ENCODE peak calls at places on chromosomes 4 and X, in four cellular contexts. One of them, this sample, is unnamed.

GRCh38 chrX:15834827-15835595 is 19.6 kb downstream of the AP1S2 start:
- DNase-seq in mesenchymal stem cell: no peak
- DNase-seq in OCI-LY7: no peak
- DNase-seq in GM23338: no peak
- DNase-seq in this sample: peak

GRCh38 chr4:153781717-153782416 is 7.0 kb downstream of the SFRP2 start:
- DNase-seq in mesenchymal stem cell: no peak
- DNase-seq in OCI-LY7: no peak
- DNase-seq in GM23338: peak
- DNase-seq in this sample: no peak

GRCh38 chr4:72569719-72570235 is 756 bp upstream of the ADAMTS3 start:
- DNase-seq in mesenchymal stem cell: peak
- DNase-seq in OCI-LY7: no peak
- DNase-seq in GM23338: no peak
- DNase-seq in this sample: no peak

GRCh38 chrX:154517101-154517781 is 1.2 kb upstream of the FAM3A start:
- DNase-seq in mesenchymal stem cell: peak
- DNase-seq in OCI-LY7: no peak
- DNase-seq in GM23338: peak
- DNase-seq in this sample: peak

GRCh38 chr4:53026233-53026632 is 164.1 kb downstream of the RASL11B start:
- DNase-seq in mesenchymal stem cell: no peak
- DNase-seq in OCI-LY7: no peak
- DNase-seq in GM23338: no peak
- DNase-seq in this sample: no peak

GRCh38 chrX:119758682-119759332 is 419 bp downstream of the SOWAHD start:
- DNase-seq in mesenchymal stem cell: peak
- DNase-seq in OCI-LY7: no peak
- DNase-seq in GM23338: peak
- DNase-seq in this sample: peak

GRCh38 chr4:123613586-123614344 is 217.2 kb downstream of the SPRY1 start:
- DNase-seq in mesenchymal stem cell: peak
- DNase-seq in OCI-LY7: no peak
- DNase-seq in GM23338: no peak
- DNase-seq in this sample: no peak

GRCh38 chrX:5829469-5829868 is 399.2 kb downstream of the NLGN4X start:
- DNase-seq in mesenchymal stem cell: no peak
- DNase-seq in OCI-LY7: no peak
- DNase-seq in GM23338: no peak
- DNase-seq in this sample: no peak

GRCh38 chr4:175453456-175453855 is 358.6 kb downstream of the GPM6A start:
- DNase-seq in mesenchymal stem cell: peak
- DNase-seq in OCI-LY7: no peak
- DNase-seq in GM23338: no peak
- DNase-seq in this sample: no peak

GRCh38 chr4:2791518-2792395 is 1.1 kb upstream of the SH3BP2 start:
- DNase-seq in mesenchymal stem cell: no peak
- DNase-seq in OCI-LY7: no peak
- DNase-seq in GM23338: peak
- DNase-seq in this sample: peak

GRCh38 chr4:184815046-184815877 is 10.5 kb downstream of the ACSL1 start:
- DNase-seq in mesenchymal stem cell: peak
- DNase-seq in OCI-LY7: peak
- DNase-seq in GM23338: no peak
- DNase-seq in this sample: peak

GRCh38 chr4:1674682-1675081 is 9.4 kb downstream of the FAM53A start:
- DNase-seq in mesenchymal stem cell: no peak
- DNase-seq in OCI-LY7: no peak
- DNase-seq in GM23338: no peak
- DNase-seq in this sample: no peak

GRCh38 chr4:150037251-150037856 is 40.9 kb upstream of the DCLK2 start:
- DNase-seq in mesenchymal stem cell: no peak
- DNase-seq in OCI-LY7: no peak
- DNase-seq in GM23338: no peak
- DNase-seq in this sample: no peak

GRCh38 chrX:3815896-3816664 is 102.6 kb upstream of the PRKX start:
- DNase-seq in mesenchymal stem cell: peak
- DNase-seq in OCI-LY7: peak
- DNase-seq in GM23338: peak
- DNase-seq in this sample: peak

GRCh38 chrX:135595543-135595942 is 75.1 kb downstream of the INTS6L start:
- DNase-seq in mesenchymal stem cell: no peak
- DNase-seq in OCI-LY7: no peak
- DNase-seq in GM23338: no peak
- DNase-seq in this sample: no peak

GRCh38 chr4:66590488-66591215 is 920.4 kb upstream of the EPHA5 start:
- DNase-seq in mesenchymal stem cell: no peak
- DNase-seq in OCI-LY7: no peak
- DNase-seq in GM23338: no peak
- DNase-seq in this sample: no peak

GRCh38 chr4:108360857-108361820 is 192.4 kb upstream of the LEF1 start:
- DNase-seq in mesenchymal stem cell: peak
- DNase-seq in OCI-LY7: no peak
- DNase-seq in GM23338: peak
- DNase-seq in this sample: peak

GRCh38 chr4:24657768-24658617 is 73.6 kb upstream of the DHX15 start:
- DNase-seq in mesenchymal stem cell: peak
- DNase-seq in OCI-LY7: peak
- DNase-seq in GM23338: peak
- DNase-seq in this sample: peak

GRCh38 chrX:100980608-100981497 is 11.3 kb downstream of the ARL13A start:
- DNase-seq in mesenchymal stem cell: peak
- DNase-seq in OCI-LY7: no peak
- DNase-seq in GM23338: no peak
- DNase-seq in this sample: no peak

GRCh38 chrX:124502599-124502998 is 156.2 kb downstream of the SH2D1A start:
- DNase-seq in mesenchymal stem cell: no peak
- DNase-seq in OCI-LY7: no peak
- DNase-seq in GM23338: no peak
- DNase-seq in this sample: no peak

GRCh38 chrX:40922307-40922706 is 162.9 kb upstream of the USP9X start:
- DNase-seq in mesenchymal stem cell: peak
- DNase-seq in OCI-LY7: peak
- DNase-seq in GM23338: peak
- DNase-seq in this sample: peak

GRCh38 chr4:123449780-123450179 is 53.2 kb downstream of the SPRY1 start:
- DNase-seq in mesenchymal stem cell: peak
- DNase-seq in OCI-LY7: peak
- DNase-seq in GM23338: no peak
- DNase-seq in this sample: no peak

GRCh38 chrX:14032383-14032782 is 2.7 kb upstream of the GEMIN8 start:
- DNase-seq in mesenchymal stem cell: peak
- DNase-seq in OCI-LY7: peak
- DNase-seq in GM23338: peak
- DNase-seq in this sample: peak

GRCh38 chrX:123215397-123216089 is 31.5 kb downstream of the GRIA3 start:
- DNase-seq in mesenchymal stem cell: no peak
- DNase-seq in OCI-LY7: no peak
- DNase-seq in GM23338: no peak
- DNase-seq in this sample: no peak

GRCh38 chrX:149563359-149563758 is 13.6 kb upstream of the HSFX3 start:
- DNase-seq in mesenchymal stem cell: no peak
- DNase-seq in OCI-LY7: no peak
- DNase-seq in GM23338: no peak
- DNase-seq in this sample: no peak

GRCh38 chrX:112670964-112671363 is 8.8 kb downstream of the LHFPL1 start:
- DNase-seq in mesenchymal stem cell: no peak
- DNase-seq in OCI-LY7: no peak
- DNase-seq in GM23338: no peak
- DNase-seq in this sample: no peak

GRCh38 chr4:17356926-17357325 is 155.0 kb downstream of the QDPR start:
- DNase-seq in mesenchymal stem cell: no peak
- DNase-seq in OCI-LY7: no peak
- DNase-seq in GM23338: no peak
- DNase-seq in this sample: no peak

GRCh38 chr4:157607996-157608395 is 387.5 kb downstream of the GRIA2 start:
- DNase-seq in mesenchymal stem cell: no peak
- DNase-seq in OCI-LY7: no peak
- DNase-seq in GM23338: no peak
- DNase-seq in this sample: no peak

GRCh38 chr4:186726150-186726439 is 2.4 kb upstream of the FAT1 start:
- DNase-seq in mesenchymal stem cell: no peak
- DNase-seq in OCI-LY7: no peak
- DNase-seq in GM23338: no peak
- DNase-seq in this sample: no peak

GRCh38 chr4:140893939-140894338 is 137.8 kb upstream of the TBC1D9 start:
- DNase-seq in mesenchymal stem cell: no peak
- DNase-seq in OCI-LY7: no peak
- DNase-seq in GM23338: no peak
- DNase-seq in this sample: peak

GRCh38 chr4:174358823-174359222 is 75.1 kb downstream of the CEP44 start:
- DNase-seq in mesenchymal stem cell: peak
- DNase-seq in OCI-LY7: no peak
- DNase-seq in GM23338: no peak
- DNase-seq in this sample: no peak

GRCh38 chrX:140572724-140573123 is 67.9 kb upstream of the SOX3 start:
- DNase-seq in mesenchymal stem cell: peak
- DNase-seq in OCI-LY7: peak
- DNase-seq in GM23338: peak
- DNase-seq in this sample: peak

GRCh38 chrX:21658746-21659145 is 616 bp upstream of the KLHL34 start:
- DNase-seq in mesenchymal stem cell: no peak
- DNase-seq in OCI-LY7: no peak
- DNase-seq in GM23338: peak
- DNase-seq in this sample: no peak

GRCh38 chr4:8365951-8366350 is 74.6 kb downstream of the ACOX3 start:
- DNase-seq in mesenchymal stem cell: no peak
- DNase-seq in OCI-LY7: no peak
- DNase-seq in GM23338: no peak
- DNase-seq in this sample: no peak

GRCh38 chrX:153064061-153064460 is 7.8 kb downstream of the PNMA3 start:
- DNase-seq in mesenchymal stem cell: no peak
- DNase-seq in OCI-LY7: no peak
- DNase-seq in GM23338: peak
- DNase-seq in this sample: no peak
- H3K4me3 ChIP-seq in mesenchymal stem cell: no peak
- H3K4me3 ChIP-seq in OCI-LY7: no peak
- H3K4me3 ChIP-seq in GM23338: no peak
- H3K4me3 ChIP-seq in this sample: no peak

GRCh38 chr4:91322961-91323360 is 980.8 kb upstream of the GRID2 start:
- DNase-seq in mesenchymal stem cell: no peak
- DNase-seq in OCI-LY7: no peak
- DNase-seq in GM23338: no peak
- DNase-seq in this sample: no peak

GRCh38 chr4:91325495-91325894 is 978.3 kb upstream of the GRID2 start:
- DNase-seq in mesenchymal stem cell: peak
- DNase-seq in OCI-LY7: no peak
- DNase-seq in GM23338: no peak
- DNase-seq in this sample: peak

GRCh38 chr4:91319869-91320268 is 983.9 kb upstream of the GRID2 start:
- DNase-seq in mesenchymal stem cell: no peak
- DNase-seq in OCI-LY7: no peak
- DNase-seq in GM23338: no peak
- DNase-seq in this sample: no peak
- H3K4me2 ChIP-seq in mesenchymal stem cell: no peak
- H3K4me2 ChIP-seq in OCI-LY7: no peak
- H3K4me2 ChIP-seq in GM23338: no peak
- H3K4me2 ChIP-seq in this sample: no peak

GRCh38 chrX:11757729-11758399 is at the start of gene MSL3:
- DNase-seq in mesenchymal stem cell: peak
- DNase-seq in OCI-LY7: peak
- DNase-seq in GM23338: peak
- DNase-seq in this sample: peak

GRCh38 chrX:11754958-11755645 is 2.9 kb upstream of the MSL3 start:
- DNase-seq in mesenchymal stem cell: no peak
- DNase-seq in OCI-LY7: no peak
- DNase-seq in GM23338: no peak
- DNase-seq in this sample: no peak

GRCh38 chrX:11755724-11756123 is 2.3 kb upstream of the MSL3 start:
- DNase-seq in mesenchymal stem cell: no peak
- DNase-seq in OCI-LY7: no peak
- DNase-seq in GM23338: no peak
- DNase-seq in this sample: peak

GRCh38 chrX:11757397-11757728 is 674 bp upstream of the MSL3 start:
- DNase-seq in mesenchymal stem cell: no peak
- DNase-seq in OCI-LY7: no peak
- DNase-seq in GM23338: no peak
- DNase-seq in this sample: no peak

GRCh38 chrX:11756354-11757318 is 1.4 kb upstream of the MSL3 start:
- DNase-seq in mesenchymal stem cell: peak
- DNase-seq in OCI-LY7: no peak
- DNase-seq in GM23338: peak
- DNase-seq in this sample: peak
- H2AFZ ChIP-seq in mesenchymal stem cell: no peak
- H2AFZ ChIP-seq in OCI-LY7: peak
- H2AFZ ChIP-seq in GM23338: no peak
- H2AFZ ChIP-seq in this sample: no peak

GRCh38 chr4:181845617-181846016 is 397.6 kb upstream of the TENM3 start:
- DNase-seq in mesenchymal stem cell: no peak
- DNase-seq in OCI-LY7: no peak
- DNase-seq in GM23338: no peak
- DNase-seq in this sample: no peak

GRCh38 chr4:181846934-181847333 is 396.3 kb upstream of the TENM3 start:
- DNase-seq in mesenchymal stem cell: no peak
- DNase-seq in OCI-LY7: no peak
- DNase-seq in GM23338: no peak
- DNase-seq in this sample: no peak

GRCh38 chr4:181854142-181854541 is 389.1 kb upstream of the TENM3 start:
- DNase-seq in mesenchymal stem cell: no peak
- DNase-seq in OCI-LY7: no peak
- DNase-seq in GM23338: no peak
- DNase-seq in this sample: no peak

GRCh38 chr4:181849472-181849871 is 393.7 kb upstream of the TENM3 start:
- DNase-seq in mesenchymal stem cell: no peak
- DNase-seq in OCI-LY7: no peak
- DNase-seq in GM23338: no peak
- DNase-seq in this sample: no peak

DNA sequence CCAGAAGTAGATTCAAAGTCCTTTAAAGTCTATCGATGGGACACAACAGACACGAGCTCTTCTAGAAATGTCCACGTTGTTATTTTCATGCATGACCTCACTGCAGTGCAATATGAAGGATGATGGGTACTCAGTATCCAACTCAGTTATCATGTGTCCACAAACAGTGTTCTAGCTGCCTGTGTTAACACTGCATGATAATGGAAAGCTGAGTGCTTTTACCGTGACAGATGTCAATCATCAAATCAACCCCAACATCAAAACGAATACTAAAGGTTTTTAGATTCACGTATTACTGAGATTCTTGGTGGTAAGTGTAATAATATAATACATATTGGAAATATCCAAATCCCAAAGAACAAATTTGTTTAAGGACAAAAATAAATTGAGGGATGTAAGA is 394.8 kb upstream of the TENM3 start:
- DNase-seq in mesenchymal stem cell: no peak
- DNase-seq in OCI-LY7: no peak
- DNase-seq in GM23338: no peak
- DNase-seq in this sample: no peak
- H3K4me3 ChIP-seq in mesenchymal stem cell: no peak
- H3K4me3 ChIP-seq in OCI-LY7: no peak
- H3K4me3 ChIP-seq in GM23338: no peak
- H3K4me3 ChIP-seq in this sample: no peak

This sample was measured in hepatocyte.